ENCODE peak calls at places on chromosome 7, in five cellular contexts. Q, P, D, I and M are unnamed samples.

GRCh38 chr7:44309271-44310091 is 15.9 kb downstream of the CAMK2B start:
- DNase-seq in Q (peak; percentile 75), P (peak; percentile 72), D (peak; percentile 64), I (no peak), M (peak; percentile 55)

GRCh38 chr7:33666526-33666925 is 238.8 kb upstream of the BMPER start:
- DNase-seq in Q (no peak), P (no peak), D (no peak), I (no peak), M (no peak)

GRCh38 chr7:103964269-103964668 is 25.2 kb downstream of the RELN start:
- DNase-seq in Q (no peak), P (no peak), D (no peak), I (no peak), M (no peak)

GRCh38 chr7:26865094-26865388 is 651 bp upstream of the SKAP2 start:
- DNase-seq in Q (no peak), P (peak; percentile 67), D (no peak), I (no peak), M (no peak)

GRCh38 chr7:16080131-16080530 is 341.2 kb downstream of the CRPPA start:
- DNase-seq in Q (no peak), P (no peak), D (no peak), I (no peak), M (no peak)

GRCh38 chr7:7791523-7791922 is 73.1 kb upstream of the RPA3 start:
- DNase-seq in Q (no peak), P (no peak), D (no peak), I (no peak), M (no peak)

GRCh38 chr7:2864999-2865670 is 21.0 kb upstream of the GNA12 start:
- DNase-seq in Q (peak; percentile 66), P (peak; percentile 84), D (peak; percentile 87), I (peak; percentile 57), M (peak; percentile 73)

GRCh38 chr7:135512135-135512887 is 2.4 kb upstream of the CNOT4 start:
- DNase-seq in Q (peak; percentile 63), P (no peak), D (peak; percentile 34), I (no peak), M (no peak)

GRCh38 chr7:38463277-38464224 is 167.6 kb downstream of the AMPH start:
- DNase-seq in Q (no peak), P (no peak), D (peak; percentile 93), I (peak; percentile 67), M (no peak)

GRCh38 chr7:136066304-136067143 is 89.4 kb upstream of the MTPN start:
- DNase-seq in Q (no peak), P (no peak), D (no peak), I (no peak), M (no peak)

GRCh38 chr7:96315109-96315480 is 6.8 kb downstream of the SLC25A13 start:
- DNase-seq in Q (no peak), P (no peak), D (no peak), I (no peak), M (no peak)

GRCh38 chr7:21773326-21773725 is 172.4 kb downstream of the CDCA7L start:
- DNase-seq in Q (no peak), P (no peak), D (no peak), I (no peak), M (no peak)

GRCh38 chr7:80588591-80588990 is 49.9 kb upstream of the CD36 start:
- DNase-seq in Q (no peak), P (no peak), D (no peak), I (no peak), M (no peak)

GRCh38 chr7:149686001-149686400 is 87.4 kb downstream of the ZNF467 start:
- DNase-seq in Q (no peak), P (no peak), D (no peak), I (no peak), M (no peak)

GRCh38 chr7:39749177-39749576 is 125.8 kb downstream of the RALA start:
- DNase-seq in Q (no peak), P (no peak), D (no peak), I (no peak), M (no peak)

GRCh38 chr7:70764004-70764691 is 367.8 kb upstream of the GALNT17 start:
- DNase-seq in Q (no peak), P (no peak), D (peak; percentile 16), I (no peak), M (no peak)

GRCh38 chr7:69813637-69814240 is 215.5 kb downstream of the AUTS2 start:
- DNase-seq in Q (no peak), P (no peak), D (no peak), I (no peak), M (no peak)

GRCh38 chr7:28211006-28211405 is 30.4 kb upstream of the JAZF1 start:
- DNase-seq in Q (no peak), P (no peak), D (peak; percentile 58), I (no peak), M (no peak)

GRCh38 chr7:98203964-98204605 is 7.2 kb upstream of the BHLHA15 start:
- DNase-seq in Q (no peak), P (no peak), D (no peak), I (no peak), M (no peak)

GRCh38 chr7:179209-179681 is 13.1 kb upstream of the FAM20C start:
- DNase-seq in Q (no peak), P (no peak), D (no peak), I (no peak), M (no peak)

GRCh38 chr7:135317676-135318326 is 84.2 kb downstream of the STRA8 start:
- DNase-seq in Q (no peak), P (no peak), D (no peak), I (no peak), M (peak; percentile 64)